ENCODE peak calls at places on chromosomes 13 and 19, in six cellular contexts. X is GM23338, C is neural progenitor cell, R is DND-41, B is neuronal stem cell, D is HCT116. N is an unnamed sample.
A peak's percentile ranks its signal among the peaks of the same experiment; 100 is the strongest.

GRCh38 chr19:5247957-5248705 is 92.5 kb downstream of the PTPRS start:
- DNase-seq in C (no peak), R (no peak), B (no peak), D (no peak), X (peak; percentile 62), N (no peak)

GRCh38 chr19:17716309-17716929 is 2.9 kb upstream of the MAP1S start:
- DNase-seq in B (no peak), R (no peak), X (peak; percentile 67), C (no peak), D (no peak), N (peak; percentile 36)

GRCh38 chr13:51726446-51727185 is 77.3 kb downstream of the DHRS12 start:
- DNase-seq in R (no peak), C (no peak), D (no peak), B (no peak), X (no peak), N (no peak)

GRCh38 chr19:29379257-29379986 is 146.4 kb upstream of the VSTM2B start:
- DNase-seq in R (no peak), D (no peak), X (no peak), B (no peak), C (no peak), N (no peak)

GRCh38 chr13:63190742-63191141 is 1775.1 kb upstream of the PCDH20 start:
- DNase-seq in X (no peak), C (no peak), D (no peak), B (no peak), R (no peak), N (no peak)

GRCh38 chr13:107351305-107351704 is 783.4 kb upstream of the ARGLU1 start:
- DNase-seq in X (peak; percentile 69), D (no peak), R (no peak), B (no peak), C (peak; percentile 34), N (no peak)

GRCh38 chr13:108383676-108384075 is 114.2 kb downstream of the TNFSF13B start:
- DNase-seq in B (no peak), C (no peak), R (no peak), D (no peak), X (no peak), N (no peak)

GRCh38 chr13:32256243-32256642 is 58.9 kb downstream of the ZAR1L start:
- DNase-seq in C (no peak), B (no peak), X (no peak), R (no peak), D (no peak), N (no peak)

GRCh38 chr19:29926801-29927200 is 15.2 kb upstream of the URI1 start:
- DNase-seq in X (no peak), D (no peak), C (no peak), R (no peak), B (no peak), N (no peak)

GRCh38 chr19:5985098-5985783 is 7.3 kb upstream of the RANBP3 start:
- DNase-seq in X (no peak), B (no peak), R (no peak), D (no peak), C (no peak), N (no peak)

GRCh38 chr19:7267792-7268736 is 26.1 kb downstream of the INSR start:
- DNase-seq in C (no peak), D (no peak), B (no peak), X (no peak), R (no peak), N (no peak)

GRCh38 chr13:21546372-21546771 is 57.6 kb downstream of the MICU2 start:
- DNase-seq in D (no peak), X (no peak), C (no peak), R (no peak), B (no peak), N (no peak)

GRCh38 chr13:101026328-101026727 is 351.7 kb upstream of the TMTC4 start:
- DNase-seq in X (no peak), D (no peak), C (no peak), B (no peak), R (no peak), N (no peak)

GRCh38 chr13:22178878-22179277 is 508.0 kb downstream of the FGF9 start:
- DNase-seq in C (no peak), D (no peak), R (no peak), B (no peak), X (no peak), N (no peak)

GRCh38 chr13:106569233-106570095 is 1.5 kb upstream of the ARGLU1 start:
- DNase-seq in B (no peak), D (no peak), R (no peak), X (no peak), C (no peak), N (no peak)

GRCh38 chr13:45820106-45820838 is 31.3 kb downstream of the SIAH3 start:
- DNase-seq in C (no peak), X (no peak), R (no peak), D (no peak), B (no peak), N (no peak)

GRCh38 chr19:37975071-37975470 is 68.1 kb downstream of the SIPA1L3 start:
- DNase-seq in B (no peak), X (no peak), D (no peak), C (no peak), R (no peak), N (peak; percentile 85)

GRCh38 chr19:15307169-15307568 is 25.2 kb downstream of the BRD4 start:
- DNase-seq in R (no peak), B (no peak), C (no peak), D (no peak), X (no peak), N (no peak)
- H3K4me1 ChIP-seq in R (peaks cover 25% of the 10 kb centered on the region), B (no peaks in the 10 kb centered on the region), C (no peaks in the 10 kb centered on the region), D (no peaks in the 10 kb centered on the region), X (peaks cover 9% of the 10 kb centered on the region), N (peaks cover 49% of the 10 kb centered on the region)

DNA sequence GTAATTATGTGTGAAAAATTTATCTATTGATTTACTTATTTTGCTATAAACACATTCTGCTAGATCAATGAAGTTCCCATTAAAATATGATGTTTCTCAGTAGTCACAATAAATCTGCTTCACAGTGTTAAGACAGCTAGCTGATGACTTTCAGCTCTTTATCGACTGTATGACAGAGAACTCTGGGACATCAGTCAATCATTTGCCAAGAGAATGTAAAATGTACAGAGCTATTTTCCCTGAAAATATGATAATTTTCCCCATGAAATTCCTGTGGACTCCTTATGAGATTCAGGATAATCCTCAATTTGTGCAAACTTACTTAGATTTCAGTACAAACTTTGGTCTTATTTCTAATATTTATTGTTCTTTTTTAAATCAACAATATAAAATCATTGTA is 430.5 kb downstream of the SLITRK6 start:
- DNase-seq in X (no peak), D (no peak), R (no peak), C (no peak), B (no peak), N (no peak)
- H3K4me2 ChIP-seq in X (no peak overlapping the region), D (no peak overlapping the region), R (no peak overlapping the region), C (no peak overlapping the region), B (no peak overlapping the region), N (no peak overlapping the region)

GRCh38 chr13:91123456-91124127 is 223.9 kb upstream of the MIR17HG start:
- DNase-seq in C (no peak), D (no peak), X (peak; percentile 67), B (no peak), R (no peak), N (no peak)
- H2AFZ ChIP-seq in C (peak overlapping the region; percentile 82), D (no peak overlapping the region), X (peak overlapping the region; percentile 44), B (peak overlapping the region; percentile 75), R (no peak overlapping the region), N (peak overlapping the region; percentile 0)

GRCh38 chr19:1251503-1252220 is 3.3 kb downstream of the MIDN start:
- DNase-seq in X (no peak), C (peak; percentile 38), B (no peak), D (no peak), R (no peak), N (peak; percentile 71)
- H3K4me1 ChIP-seq in X (no peaks in the 10 kb centered on the region), C (peaks cover 14% of the 10 kb centered on the region), B (peaks cover 27% of the 10 kb centered on the region), D (peaks cover 24% of the 10 kb centered on the region), R (peaks cover 50% of the 10 kb centered on the region), N (peaks cover 36% of the 10 kb centered on the region)

GRCh38 chr13:27791146-27791900 is 960 bp upstream of the GSX1 start:
- DNase-seq in C (no peak), D (no peak), B (no peak), X (peak; percentile 31), R (peak; percentile 20), N (no peak)

GRCh38 chr13:27789495-27790303 is 2.6 kb upstream of the GSX1 start:
- DNase-seq in C (peak; percentile 70), D (no peak), R (peak; percentile 62), B (no peak), X (peak; percentile 65), N (peak; percentile 13)

GRCh38 chr13:27790523-27790922 is 1.8 kb upstream of the GSX1 start:
- DNase-seq in X (peak; percentile 52), D (no peak), C (peak; percentile 55), R (peak; percentile 25), B (no peak), N (no peak)

GRCh38 chr13:27788271-27788670 is 4.0 kb upstream of the GSX1 start:
- DNase-seq in C (no peak), X (no peak), B (no peak), R (no peak), D (no peak), N (no peak)

GRCh38 chr13:27789153-27789494 is 3.2 kb upstream of the GSX1 start:
- DNase-seq in R (peak; percentile 32), D (no peak), B (no peak), C (no peak), X (no peak), N (peak; percentile 44)
- H3K4me2 ChIP-seq in R (peak overlapping the region; percentile 83), D (no peak overlapping the region), B (no peak overlapping the region), C (peak overlapping the region; percentile 82), X (peak overlapping the region; percentile 78), N (peak overlapping the region; percentile 37)

DNA sequence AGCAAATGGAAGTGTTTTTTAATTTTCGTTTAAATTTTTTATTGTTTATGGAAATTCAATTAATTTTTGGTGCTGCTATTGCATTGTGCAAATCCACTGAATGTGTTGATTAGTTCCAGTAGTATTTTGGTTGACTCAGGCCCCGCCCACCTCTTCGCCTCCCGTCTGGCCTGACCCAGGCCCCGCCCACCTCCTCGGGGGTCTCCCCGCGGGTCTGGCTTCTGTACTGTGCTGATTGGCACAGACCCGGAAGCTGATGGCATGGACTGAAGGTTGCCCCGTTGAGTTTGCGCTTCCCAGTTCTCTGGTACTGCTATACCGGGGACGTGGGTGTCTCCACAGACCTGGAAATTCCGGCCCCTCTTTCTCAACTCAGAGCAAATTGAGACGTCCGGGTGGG is 14.6 kb downstream of the ZNF701 start:
- DNase-seq in X (peak; percentile 58), R (no peak), C (no peak), B (no peak), D (no peak), N (no peak)
- H2AFZ ChIP-seq in X (no peak overlapping the region), R (no peak overlapping the region), C (no peak overlapping the region), B (no peak overlapping the region), D (no peak overlapping the region), N (no peak overlapping the region)

GRCh38 chr19:34601071-34601470 is 75.9 kb downstream of the SCGB2B2 start:
- DNase-seq in D (no peak), R (no peak), B (no peak), C (no peak), X (no peak), N (no peak)
- H3K4me1 ChIP-seq in D (no peaks in the 10 kb centered on the region), R (no peaks in the 10 kb centered on the region), B (no peaks in the 10 kb centered on the region), C (no peaks in the 10 kb centered on the region), X (no peaks in the 10 kb centered on the region), N (no peaks in the 10 kb centered on the region)

GRCh38 chr13:20190481-20191310 is 2.0 kb downstream of the GJB2 start:
- DNase-seq in R (no peak), B (no peak), C (no peak), X (no peak), D (no peak), N (no peak)
- H3K4me2 ChIP-seq in R (no peak overlapping the region), B (no peak overlapping the region), C (no peak overlapping the region), X (no peak overlapping the region), D (peak overlapping the region; percentile 100), N (no peak overlapping the region)

N was measured in OCI-LY7.